ENCODE peak calls at places on chromosomes 6 and 20, in seven cellular contexts. Q is A549, B is HCT116, D is HepG2, P is K562, I is IMR-90, O is GM12878. Z is an unnamed sample.

GRCh38 chr6:3887150-3887700 is 38.1 kb downstream of the FAM50B start:
- DNase-seq in Q (no peak), B (no peak), D (peak), P (no peak), I (peak), O (peak), Z (no peak)

GRCh38 chr20:63968136-63968927 is 1.4 kb downstream of the ZNF512B start:
- DNase-seq in Q (no peak), B (no peak), D (no peak), P (no peak), I (no peak), O (no peak), Z (no peak)

GRCh38 chr6:5036309-5036708 is 32.5 kb upstream of the RPP40 start:
- DNase-seq in Q (peak), B (peak), D (peak), P (peak), I (peak), O (no peak), Z (no peak)

GRCh38 chr20:31663838-31664695 is 26.4 kb downstream of the COX4I2 start:
- DNase-seq in Q (no peak), B (no peak), D (peak), P (peak), I (no peak), O (no peak), Z (no peak)

GRCh38 chr6:143536461-143536865 is 24.9 kb upstream of the FUCA2 start:
- DNase-seq in Q (no peak), B (no peak), D (no peak), P (no peak), I (peak), O (no peak), Z (peak)

GRCh38 chr6:31419842-31420241 is 16.4 kb downstream of the MICA start:
- DNase-seq in Q (no peak), B (no peak), D (no peak), P (peak), I (no peak), O (no peak), Z (no peak)

GRCh38 chr20:20593447-20594170 is 118.8 kb downstream of the RALGAPA2 start:
- DNase-seq in Q (peak), B (peak), D (peak), P (peak), I (peak), O (no peak), Z (peak)

GRCh38 chr6:164640946-164641345 is 668.5 kb downstream of the C6orf118 start:
- DNase-seq in Q (no peak), B (no peak), D (no peak), P (no peak), I (no peak), O (no peak), Z (no peak)

GRCh38 chr6:150202404-150202803 is 59.6 kb downstream of the PPP1R14C start:
- DNase-seq in Q (no peak), B (no peak), D (no peak), P (no peak), I (no peak), O (no peak), Z (no peak)

GRCh38 chr20:56414842-56415765 is 3.0 kb downstream of the CASS4 start:
- DNase-seq in Q (no peak), B (no peak), D (no peak), P (peak), I (peak), O (no peak), Z (no peak)
- TF ChIP-seq CEBPB in Q (no peak), B (no peak), D (no peak), P (peak), I (peak), O (no peak), Z (no peak)

GRCh38 chr20:14199111-14199510 is 138.3 kb downstream of the FLRT3 start:
- DNase-seq in Q (no peak), B (no peak), D (no peak), P (no peak), I (no peak), O (no peak), Z (no peak)
- TF ChIP-seq CEBPB in Q (no peak), B (no peak), D (no peak), P (no peak), I (no peak), O (no peak), Z (no peak)

DNA sequence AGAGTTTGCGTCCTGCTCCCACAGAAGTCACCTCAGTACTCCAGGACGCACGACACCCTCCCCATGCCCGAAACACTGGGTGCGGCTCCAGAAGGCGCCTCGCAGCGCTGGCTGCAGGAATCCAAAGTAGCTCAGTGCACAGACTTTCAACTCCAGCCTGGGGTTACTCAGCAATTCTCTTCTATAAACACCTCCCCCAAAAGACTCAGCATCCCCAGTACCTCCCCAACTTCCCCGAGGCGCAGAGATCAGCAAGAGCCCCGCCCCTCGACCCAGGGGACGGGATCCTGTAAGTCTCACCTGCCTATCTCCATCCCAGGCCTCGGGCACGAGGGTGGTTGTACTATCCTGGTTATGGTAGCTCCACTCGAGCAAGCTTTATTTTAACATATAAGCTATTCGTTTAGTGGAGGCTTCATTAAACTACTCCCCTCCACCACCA is 88.1 kb downstream of the ZFP64 start:
- DNase-seq in Q (no peak), B (no peak), D (no peak), P (peak), I (peak), O (no peak), Z (peak)
- TF ChIP-seq CEBPB in Q (no peak), B (no peak), D (no peak), P (no peak), I (no peak), O (no peak), Z (no peak)

DNA sequence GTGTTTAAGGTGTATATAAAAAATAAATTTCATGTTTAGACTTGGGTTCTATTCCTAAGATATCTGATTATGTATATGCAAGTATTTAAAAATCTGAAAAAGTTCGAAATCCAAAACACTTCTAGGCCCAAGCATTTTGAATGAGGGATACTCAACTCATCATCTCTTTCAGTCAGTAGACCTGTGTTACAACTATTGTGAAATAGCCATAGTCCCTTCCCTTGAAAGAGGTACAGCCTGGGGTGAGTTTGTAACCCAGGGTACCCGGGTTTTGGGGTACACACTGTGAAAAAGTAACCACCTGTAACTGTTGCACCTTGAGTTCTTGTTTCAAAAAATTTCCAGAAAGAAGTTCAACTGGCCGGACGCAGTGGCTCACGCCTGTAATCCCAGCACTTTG is 76.6 kb upstream of the DOK5 start:
- DNase-seq in Q (no peak), B (no peak), D (no peak), P (no peak), I (no peak), O (no peak), Z (no peak)
- TF ChIP-seq CEBPB in Q (no peak), B (no peak), D (peak), P (no peak), I (peak), O (no peak), Z (no peak)

GRCh38 chr6:39908838-39909583 is 25.3 kb downstream of the MOCS1 start:
- DNase-seq in Q (no peak), B (no peak), D (no peak), P (no peak), I (no peak), O (no peak), Z (no peak)
- TF ChIP-seq CEBPB in Q (no peak), B (no peak), D (no peak), P (no peak), I (no peak), O (no peak), Z (no peak)

GRCh38 chr6:98156580-98156979 is 677.8 kb upstream of the POU3F2 start:
- DNase-seq in Q (no peak), B (no peak), D (no peak), P (no peak), I (no peak), O (no peak), Z (no peak)
- TF ChIP-seq CEBPB in Q (no peak), B (no peak), D (no peak), P (no peak), I (no peak), O (no peak), Z (no peak)

GRCh38 chr6:126054258-126054702 is 67.9 kb downstream of the TRMT11 start:
- DNase-seq in Q (no peak), B (no peak), D (no peak), P (peak), I (no peak), O (no peak), Z (no peak)
- TF ChIP-seq CEBPB in Q (no peak), B (no peak), D (no peak), P (no peak), I (no peak), O (no peak), Z (no peak)

Z was measured in H1.